ENCODE peak calls at places on chromosomes 2 and 18, in seven cellular contexts. One of them, this sample, is unnamed.

GRCh38 chr2:228102949-228103348 is 78.5 kb downstream of the SPHKAP start:
- DNase-seq in heart left ventricle: no peak
- DNase-seq in GM23248: peak
- DNase-seq in effector memory CD4-positive, alpha-beta T cell: no peak
- DNase-seq in neural progenitor cell: no peak
- DNase-seq in tibial artery: no peak
- DNase-seq in adrenal gland: no peak
- DNase-seq in this sample: no peak

GRCh38 chr2:240834377-240834975 is 14.5 kb upstream of the KIF1A start:
- DNase-seq in heart left ventricle: no peak
- DNase-seq in GM23248: no peak
- DNase-seq in effector memory CD4-positive, alpha-beta T cell: no peak
- DNase-seq in neural progenitor cell: no peak
- DNase-seq in tibial artery: no peak
- DNase-seq in adrenal gland: no peak
- DNase-seq in this sample: no peak

GRCh38 chr2:48482313-48482712 is 47.6 kb upstream of the STON1 start:
- DNase-seq in heart left ventricle: no peak
- DNase-seq in GM23248: no peak
- DNase-seq in effector memory CD4-positive, alpha-beta T cell: no peak
- DNase-seq in neural progenitor cell: no peak
- DNase-seq in tibial artery: no peak
- DNase-seq in adrenal gland: no peak
- DNase-seq in this sample: peak

GRCh38 chr2:36695746-36696415 is 626 bp upstream of the VIT start:
- DNase-seq in heart left ventricle: no peak
- DNase-seq in GM23248: peak
- DNase-seq in effector memory CD4-positive, alpha-beta T cell: no peak
- DNase-seq in neural progenitor cell: no peak
- DNase-seq in tibial artery: no peak
- DNase-seq in adrenal gland: no peak
- DNase-seq in this sample: no peak

GRCh38 chr2:67997528-67998267 is 65.1 kb downstream of the C1D start:
- DNase-seq in heart left ventricle: no peak
- DNase-seq in GM23248: peak
- DNase-seq in effector memory CD4-positive, alpha-beta T cell: no peak
- DNase-seq in neural progenitor cell: no peak
- DNase-seq in tibial artery: no peak
- DNase-seq in adrenal gland: no peak
- DNase-seq in this sample: peak

GRCh38 chr2:84285056-84285747 is 173.9 kb downstream of the SUCLG1 start:
- DNase-seq in heart left ventricle: no peak
- DNase-seq in GM23248: no peak
- DNase-seq in effector memory CD4-positive, alpha-beta T cell: no peak
- DNase-seq in neural progenitor cell: no peak
- DNase-seq in tibial artery: no peak
- DNase-seq in adrenal gland: peak
- DNase-seq in this sample: no peak

GRCh38 chr2:241545113-241545512 is 13.4 kb upstream of the BOK start:
- DNase-seq in heart left ventricle: no peak
- DNase-seq in GM23248: peak
- DNase-seq in effector memory CD4-positive, alpha-beta T cell: no peak
- DNase-seq in neural progenitor cell: no peak
- DNase-seq in tibial artery: no peak
- DNase-seq in adrenal gland: no peak
- DNase-seq in this sample: no peak

GRCh38 chr2:135093192-135093591 is 41.1 kb downstream of the RAB3GAP1 start:
- DNase-seq in heart left ventricle: no peak
- DNase-seq in GM23248: no peak
- DNase-seq in effector memory CD4-positive, alpha-beta T cell: no peak
- DNase-seq in neural progenitor cell: no peak
- DNase-seq in tibial artery: no peak
- DNase-seq in adrenal gland: no peak
- DNase-seq in this sample: no peak

GRCh38 chr2:2098458-2099167 is 232.5 kb downstream of the MYT1L start:
- DNase-seq in heart left ventricle: no peak
- DNase-seq in GM23248: no peak
- DNase-seq in effector memory CD4-positive, alpha-beta T cell: no peak
- DNase-seq in neural progenitor cell: no peak
- DNase-seq in tibial artery: no peak
- DNase-seq in adrenal gland: no peak
- DNase-seq in this sample: no peak

GRCh38 chr18:36829362-36830140 is 624 bp downstream of the KIAA1328 start:
- DNase-seq in heart left ventricle: no peak
- DNase-seq in GM23248: peak
- DNase-seq in effector memory CD4-positive, alpha-beta T cell: no peak
- DNase-seq in neural progenitor cell: peak
- DNase-seq in tibial artery: no peak
- DNase-seq in adrenal gland: no peak
- DNase-seq in this sample: no peak

GRCh38 chr2:69201243-69201642 is 185.8 kb downstream of the GFPT1 start:
- DNase-seq in heart left ventricle: no peak
- DNase-seq in GM23248: no peak
- DNase-seq in effector memory CD4-positive, alpha-beta T cell: no peak
- DNase-seq in neural progenitor cell: no peak
- DNase-seq in tibial artery: no peak
- DNase-seq in adrenal gland: no peak
- DNase-seq in this sample: no peak

GRCh38 chr2:8369522-8369921 is 312.3 kb upstream of the ID2 start:
- DNase-seq in heart left ventricle: no peak
- DNase-seq in GM23248: no peak
- DNase-seq in effector memory CD4-positive, alpha-beta T cell: no peak
- DNase-seq in neural progenitor cell: no peak
- DNase-seq in tibial artery: no peak
- DNase-seq in adrenal gland: no peak
- DNase-seq in this sample: no peak

GRCh38 chr2:195638738-195639137 is 18.3 kb upstream of the SLC39A10 start:
- DNase-seq in heart left ventricle: no peak
- DNase-seq in GM23248: no peak
- DNase-seq in effector memory CD4-positive, alpha-beta T cell: no peak
- DNase-seq in neural progenitor cell: no peak
- DNase-seq in tibial artery: no peak
- DNase-seq in adrenal gland: no peak
- DNase-seq in this sample: no peak

GRCh38 chr2:119367472-119368099 is 809 bp downstream of the DBI start:
- DNase-seq in heart left ventricle: peak
- DNase-seq in GM23248: peak
- DNase-seq in effector memory CD4-positive, alpha-beta T cell: peak
- DNase-seq in neural progenitor cell: peak
- DNase-seq in tibial artery: peak
- DNase-seq in adrenal gland: peak
- DNase-seq in this sample: no peak

GRCh38 chr2:12303181-12304030 is 413.3 kb upstream of the TRIB2 start:
- DNase-seq in heart left ventricle: no peak
- DNase-seq in GM23248: peak
- DNase-seq in effector memory CD4-positive, alpha-beta T cell: no peak
- DNase-seq in neural progenitor cell: no peak
- DNase-seq in tibial artery: no peak
- DNase-seq in adrenal gland: peak
- DNase-seq in this sample: no peak
- H3K4me3 ChIP-seq in heart left ventricle: no peak
- H3K4me3 ChIP-seq in GM23248: no peak
- H3K4me3 ChIP-seq in effector memory CD4-positive, alpha-beta T cell: no peak
- H3K4me3 ChIP-seq in neural progenitor cell: no peak
- H3K4me3 ChIP-seq in tibial artery: no peak
- H3K4me3 ChIP-seq in adrenal gland: no peak
- H3K4me3 ChIP-seq in this sample: no peak

DNA sequence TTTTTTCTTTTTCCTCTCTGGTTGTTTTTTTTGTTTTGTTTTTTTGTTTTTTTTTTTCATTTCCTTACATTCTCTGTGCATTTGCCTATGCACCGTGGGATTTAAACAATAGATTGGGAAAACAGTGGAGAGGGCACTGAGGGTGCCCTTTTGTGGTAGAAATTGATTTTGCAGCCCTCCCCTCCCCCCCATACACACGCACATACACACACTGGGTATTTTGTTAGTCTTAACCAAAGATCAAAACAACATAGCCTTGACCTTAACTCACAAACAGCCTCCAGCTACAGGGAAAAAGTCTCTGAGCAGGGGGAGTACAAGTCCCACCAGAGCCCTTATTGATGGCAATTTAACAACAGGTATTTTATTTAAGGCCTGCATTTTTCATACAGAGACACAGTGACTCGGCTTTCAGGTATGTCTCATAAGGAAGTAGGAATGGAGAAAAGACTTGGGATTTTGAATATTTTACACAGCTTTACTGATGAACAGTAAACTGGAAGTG is 266.6 kb downstream of the ANAPC1 start:
- DNase-seq in heart left ventricle: no peak
- DNase-seq in GM23248: peak
- DNase-seq in effector memory CD4-positive, alpha-beta T cell: no peak
- DNase-seq in neural progenitor cell: no peak
- DNase-seq in tibial artery: no peak
- DNase-seq in adrenal gland: no peak
- DNase-seq in this sample: peak
- H3K27ac ChIP-seq in heart left ventricle: no peak
- H3K27ac ChIP-seq in GM23248: peak
- H3K27ac ChIP-seq in effector memory CD4-positive, alpha-beta T cell: no peak
- H3K27ac ChIP-seq in neural progenitor cell: no peak
- H3K27ac ChIP-seq in tibial artery: peak
- H3K27ac ChIP-seq in adrenal gland: no peak
- H3K27ac ChIP-seq in this sample: no peak

GRCh38 chr2:46308081-46308480 is 10.9 kb downstream of the EPAS1 start:
- DNase-seq in heart left ventricle: no peak
- DNase-seq in GM23248: no peak
- DNase-seq in effector memory CD4-positive, alpha-beta T cell: no peak
- DNase-seq in neural progenitor cell: no peak
- DNase-seq in tibial artery: no peak
- DNase-seq in adrenal gland: no peak
- DNase-seq in this sample: no peak

GRCh38 chr2:46311651-46312223 is 14.5 kb downstream of the EPAS1 start:
- DNase-seq in heart left ventricle: no peak
- DNase-seq in GM23248: peak
- DNase-seq in effector memory CD4-positive, alpha-beta T cell: no peak
- DNase-seq in neural progenitor cell: no peak
- DNase-seq in tibial artery: no peak
- DNase-seq in adrenal gland: no peak
- DNase-seq in this sample: no peak

GRCh38 chr2:46308629-46309028 is 11.4 kb downstream of the EPAS1 start:
- DNase-seq in heart left ventricle: no peak
- DNase-seq in GM23248: no peak
- DNase-seq in effector memory CD4-positive, alpha-beta T cell: no peak
- DNase-seq in neural progenitor cell: no peak
- DNase-seq in tibial artery: no peak
- DNase-seq in adrenal gland: no peak
- DNase-seq in this sample: no peak

GRCh38 chr2:46309052-46309953 is 12.1 kb downstream of the EPAS1 start:
- DNase-seq in heart left ventricle: no peak
- DNase-seq in GM23248: peak
- DNase-seq in effector memory CD4-positive, alpha-beta T cell: no peak
- DNase-seq in neural progenitor cell: no peak
- DNase-seq in tibial artery: no peak
- DNase-seq in adrenal gland: no peak
- DNase-seq in this sample: no peak

DNA sequence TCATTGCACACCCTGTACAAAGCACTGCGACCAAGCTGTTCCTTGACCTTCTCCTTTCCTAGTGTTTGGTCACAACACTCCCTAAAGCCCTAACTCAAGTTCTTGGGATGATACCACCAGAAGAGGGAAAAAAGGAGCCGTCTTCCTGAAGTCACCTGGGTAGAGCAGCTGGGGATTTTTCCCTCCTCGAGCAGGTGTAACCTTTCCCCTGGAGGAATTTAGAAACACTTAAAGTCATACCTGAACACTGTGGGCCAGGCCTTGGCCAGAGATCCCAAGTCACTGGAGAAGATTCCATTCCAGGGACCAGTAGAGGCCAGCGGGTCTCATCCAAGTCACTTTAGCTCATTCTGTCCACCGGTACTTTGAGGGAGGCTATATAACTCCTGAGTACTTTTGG is 13.2 kb downstream of the EPAS1 start:
- DNase-seq in heart left ventricle: no peak
- DNase-seq in GM23248: no peak
- DNase-seq in effector memory CD4-positive, alpha-beta T cell: no peak
- DNase-seq in neural progenitor cell: no peak
- DNase-seq in tibial artery: no peak
- DNase-seq in adrenal gland: no peak
- DNase-seq in this sample: no peak
- H3K4me3 ChIP-seq in heart left ventricle: no peak
- H3K4me3 ChIP-seq in GM23248: no peak
- H3K4me3 ChIP-seq in effector memory CD4-positive, alpha-beta T cell: no peak
- H3K4me3 ChIP-seq in neural progenitor cell: no peak
- H3K4me3 ChIP-seq in tibial artery: no peak
- H3K4me3 ChIP-seq in adrenal gland: no peak
- H3K4me3 ChIP-seq in this sample: no peak

GRCh38 chr2:147600646-147601045 is 244.2 kb upstream of the ACVR2A start:
- DNase-seq in heart left ventricle: no peak
- DNase-seq in GM23248: no peak
- DNase-seq in effector memory CD4-positive, alpha-beta T cell: no peak
- DNase-seq in neural progenitor cell: no peak
- DNase-seq in tibial artery: no peak
- DNase-seq in adrenal gland: no peak
- DNase-seq in this sample: no peak

GRCh38 chr2:147594038-147594437 is 250.8 kb upstream of the ACVR2A start:
- DNase-seq in heart left ventricle: no peak
- DNase-seq in GM23248: no peak
- DNase-seq in effector memory CD4-positive, alpha-beta T cell: no peak
- DNase-seq in neural progenitor cell: no peak
- DNase-seq in tibial artery: no peak
- DNase-seq in adrenal gland: no peak
- DNase-seq in this sample: no peak

GRCh38 chr2:147600223-147600622 is 244.6 kb upstream of the ACVR2A start:
- DNase-seq in heart left ventricle: no peak
- DNase-seq in GM23248: no peak
- DNase-seq in effector memory CD4-positive, alpha-beta T cell: no peak
- DNase-seq in neural progenitor cell: no peak
- DNase-seq in tibial artery: no peak
- DNase-seq in adrenal gland: no peak
- DNase-seq in this sample: no peak

GRCh38 chr2:147595200-147595599 is 249.6 kb upstream of the ACVR2A start:
- DNase-seq in heart left ventricle: no peak
- DNase-seq in GM23248: peak
- DNase-seq in effector memory CD4-positive, alpha-beta T cell: no peak
- DNase-seq in neural progenitor cell: no peak
- DNase-seq in tibial artery: peak
- DNase-seq in adrenal gland: no peak
- DNase-seq in this sample: no peak
- H3K27ac ChIP-seq in heart left ventricle: no peak
- H3K27ac ChIP-seq in GM23248: no peak
- H3K27ac ChIP-seq in effector memory CD4-positive, alpha-beta T cell: no peak
- H3K27ac ChIP-seq in neural progenitor cell: no peak
- H3K27ac ChIP-seq in tibial artery: no peak
- H3K27ac ChIP-seq in adrenal gland: no peak
- H3K27ac ChIP-seq in this sample: no peak